ENCODE peak calls at places on chromosomes 2 and 18, in eight cellular contexts. D, M, G, P, C, J, A and X are unnamed samples.

GRCh38 chr18:36287653-36288052 is 9.9 kb upstream of the FHOD3 start:
- DNase-seq in G (no peak), A (no peak), J (no peak), C (no peak), D (no peak), M (no peak), P (no peak), X (no peak)

GRCh38 chr2:132965469-132965868 is 295.5 kb upstream of the LYPD1 start:
- DNase-seq in G (no peak), D (no peak), P (no peak), M (no peak), A (no peak), C (no peak), J (no peak), X (no peak)

GRCh38 chr2:7676714-7677113 is 759.5 kb downstream of the RNF144A start:
- DNase-seq in C (no peak), J (no peak), G (no peak), P (no peak), M (no peak), D (no peak), A (no peak), X (no peak)

GRCh38 chr2:23753291-23754006 is 173.5 kb downstream of the ATAD2B start:
- DNase-seq in A (no peak), G (no peak), J (no peak), D (no peak), P (no peak), M (no peak), C (no peak), X (no peak)

GRCh38 chr2:74856004-74856578 is 22.2 kb downstream of the HK2 start:
- DNase-seq in A (no peak), J (no peak), P (no peak), D (no peak), M (no peak), C (no peak), G (no peak), X (no peak)

GRCh38 chr18:60145776-60146175 is 226.8 kb downstream of the MC4R start:
- DNase-seq in M (no peak), C (no peak), A (no peak), P (no peak), G (no peak), D (no peak), J (no peak), X (no peak)

GRCh38 chr2:125471963-125472362 is 1184.0 kb upstream of the GYPC start:
- DNase-seq in A (no peak), C (no peak), P (peak), J (no peak), G (peak), D (no peak), M (no peak), X (peak)

GRCh38 chr2:96927420-96928171 is 57.7 kb upstream of the SEMA4C start:
- DNase-seq in P (peak), A (no peak), M (peak), D (no peak), J (no peak), G (peak), C (no peak), X (no peak)

GRCh38 chr2:172427256-172427989 is at the start of gene ITGA6:
- DNase-seq in D (peak), M (peak), P (peak), G (peak), C (peak), J (peak), A (peak), X (peak)

GRCh38 chr2:98743835-98744234 is 12.9 kb upstream of the MGAT4A start:
- DNase-seq in A (no peak), D (no peak), G (no peak), J (no peak), P (no peak), M (no peak), C (no peak), X (no peak)

GRCh38 chr2:26772064-26773001 is 8.2 kb downstream of the SLC35F6 start:
- DNase-seq in A (no peak), M (peak), D (no peak), G (peak), C (no peak), P (no peak), J (no peak), X (no peak)

GRCh38 chr2:29293830-29294438 is 178.7 kb downstream of the CLIP4 start:
- DNase-seq in P (peak), M (no peak), A (no peak), G (peak), D (peak), J (no peak), C (peak), X (peak)

GRCh38 chr2:99420031-99420430 is 69.8 kb downstream of the REV1 start:
- DNase-seq in C (peak), M (no peak), D (no peak), P (peak), A (no peak), G (peak), J (no peak), X (no peak)

GRCh38 chr18:54734059-54734458 is 94.2 kb upstream of the RAB27B start:
- DNase-seq in P (peak), M (no peak), C (peak), J (no peak), G (peak), D (no peak), A (no peak), X (no peak)

GRCh38 chr2:20599861-20600461 is 50.9 kb downstream of the HS1BP3 start:
- DNase-seq in C (no peak), M (peak), A (no peak), D (no peak), G (no peak), J (no peak), P (no peak), X (no peak)

GRCh38 chr2:25618676-25619075 is 54.7 kb downstream of the DTNB start:
- DNase-seq in P (peak), D (no peak), A (no peak), M (no peak), G (peak), J (peak), C (peak), X (no peak)

GRCh38 chr2:58428553-58429284 is 187.6 kb upstream of the FANCL start:
- DNase-seq in M (peak), C (no peak), P (no peak), J (peak), A (no peak), G (peak), D (no peak), X (peak)

GRCh38 chr2:119290859-119291587 is 67.4 kb downstream of the STEAP3 start:
- DNase-seq in D (peak), A (no peak), C (peak), J (peak), M (peak), G (peak), P (peak), X (no peak)

GRCh38 chr2:204325468-204325867 is 219.8 kb upstream of the PARD3B start:
- DNase-seq in G (peak), P (peak), D (peak), M (peak), A (peak), J (peak), C (peak), X (peak)

GRCh38 chr2:64696631-64697030 is 42.9 kb upstream of the SERTAD2 start:
- DNase-seq in C (no peak), G (no peak), D (no peak), A (no peak), P (no peak), M (no peak), J (no peak), X (no peak)

GRCh38 chr2:223586261-223586660 is 15.9 kb downstream of the SCG2 start:
- DNase-seq in P (no peak), J (peak), A (no peak), G (peak), D (no peak), C (no peak), M (no peak), X (no peak)

GRCh38 chr2:2850218-2850850 is 519.3 kb upstream of the MYT1L start:
- DNase-seq in A (no peak), C (no peak), G (no peak), M (no peak), D (no peak), P (no peak), J (no peak), X (no peak)

GRCh38 chr2:28663359-28663758 is 88.3 kb upstream of the PPP1CB start:
- DNase-seq in C (no peak), J (no peak), G (peak), M (no peak), A (no peak), D (no peak), P (no peak), X (no peak)

GRCh38 chr18:12247946-12248345 is 6.2 kb upstream of the CIDEA start:
- DNase-seq in D (no peak), M (no peak), G (no peak), C (no peak), P (no peak), A (no peak), J (no peak), X (no peak)